ENCODE peak calls at places on chromosomes 11 and 22, in five cellular contexts. E is GM12878, Q is K562, Z is HCT116, V is H1. G is an unnamed sample.

GRCh38 chr22:42803454-42803853 is 53.6 kb downstream of the ARFGAP3 start:
- DNase-seq in E (no peak), Q (no peak), Z (no peak), V (no peak), G (no peak)

GRCh38 chr11:9651899-9652748 is 11.8 kb upstream of the SWAP70 start:
- DNase-seq in E (no peak), Q (peak), Z (no peak), V (no peak), G (no peak)

GRCh38 chr11:33147559-33147958 is 13.7 kb downstream of the CSTF3 start:
- DNase-seq in E (no peak), Q (no peak), Z (no peak), V (no peak), G (no peak)

GRCh38 chr11:111633756-111634362 is 31.6 kb downstream of the SIK2 start:
- DNase-seq in E (peak), Q (no peak), Z (no peak), V (no peak), G (peak)

GRCh38 chr11:112212710-112213109 is 13.5 kb upstream of the PTS start:
- DNase-seq in E (no peak), Q (no peak), Z (no peak), V (no peak), G (no peak)

GRCh38 chr11:70811915-70812314 is 413.6 kb downstream of the CTTN start:
- DNase-seq in E (no peak), Q (no peak), Z (no peak), V (no peak), G (no peak)

GRCh38 chr11:67230886-67231285 is 35.4 kb upstream of the GRK2 start:
- DNase-seq in E (no peak), Q (no peak), Z (no peak), V (no peak), G (no peak)

GRCh38 chr11:8207080-8208000 is 38.5 kb upstream of the RIC3 start:
- DNase-seq in E (no peak), Q (no peak), Z (no peak), V (no peak), G (no peak)

GRCh38 chr11:103903621-103904323 is 132.7 kb upstream of the DDI1 start:
- DNase-seq in E (no peak), Q (no peak), Z (no peak), V (no peak), G (no peak)

GRCh38 chr22:43734370-43735005 is 77.6 kb downstream of the EFCAB6 start:
- DNase-seq in E (no peak), Q (no peak), Z (no peak), V (no peak), G (no peak)

GRCh38 chr11:97937501-97937900 is 1083.2 kb upstream of the CNTN5 start:
- DNase-seq in E (no peak), Q (no peak), Z (no peak), V (no peak), G (no peak)

GRCh38 chr11:35404397-35404775 is 15.0 kb downstream of the SLC1A2 start:
- DNase-seq in E (no peak), Q (peak), Z (no peak), V (peak), G (peak)

GRCh38 chr11:44315947-44316387 is 6.0 kb upstream of the ALX4 start:
- DNase-seq in E (no peak), Q (no peak), Z (no peak), V (no peak), G (no peak)

GRCh38 chr22:35306350-35306967 is 6.8 kb downstream of the TOM1 start:
- DNase-seq in E (no peak), Q (no peak), Z (no peak), V (no peak), G (no peak)

GRCh38 chr11:17508306-17508705 is 31.7 kb upstream of the ABCC8 start:
- DNase-seq in E (no peak), Q (no peak), Z (no peak), V (no peak), G (no peak)

GRCh38 chr22:28899199-28899853 is 16.0 kb downstream of the ZNRF3 start:
- DNase-seq in E (no peak), Q (no peak), Z (no peak), V (no peak), G (no peak)

GRCh38 chr11:61567286-61568061 is 13.4 kb downstream of the SYT7 start:
- DNase-seq in E (no peak), Q (peak), Z (peak), V (peak), G (peak)

GRCh38 chr11:73663604-73664495 is 17.5 kb downstream of the PLEKHB1 start:
- DNase-seq in E (no peak), Q (no peak), Z (no peak), V (no peak), G (no peak)

GRCh38 chr11:73664894-73665293 is 18.5 kb downstream of the PLEKHB1 start:
- DNase-seq in E (no peak), Q (no peak), Z (no peak), V (no peak), G (no peak)

GRCh38 chr11:73661035-73661628 is 14.8 kb downstream of the PLEKHB1 start:
- DNase-seq in E (peak), Q (peak), Z (peak), V (peak), G (no peak)

GRCh38 chr11:73660497-73661034 is 14.2 kb downstream of the PLEKHB1 start:
- DNase-seq in E (no peak), Q (no peak), Z (no peak), V (no peak), G (no peak)

GRCh38 chr11:73662445-73663157 is 16.2 kb downstream of the PLEKHB1 start:
- DNase-seq in E (no peak), Q (no peak), Z (no peak), V (no peak), G (no peak)
- TF ChIP-seq RAD21 in E (no peak), Q (no peak), Z (no peak), V (no peak), G (no peak)

DNA sequence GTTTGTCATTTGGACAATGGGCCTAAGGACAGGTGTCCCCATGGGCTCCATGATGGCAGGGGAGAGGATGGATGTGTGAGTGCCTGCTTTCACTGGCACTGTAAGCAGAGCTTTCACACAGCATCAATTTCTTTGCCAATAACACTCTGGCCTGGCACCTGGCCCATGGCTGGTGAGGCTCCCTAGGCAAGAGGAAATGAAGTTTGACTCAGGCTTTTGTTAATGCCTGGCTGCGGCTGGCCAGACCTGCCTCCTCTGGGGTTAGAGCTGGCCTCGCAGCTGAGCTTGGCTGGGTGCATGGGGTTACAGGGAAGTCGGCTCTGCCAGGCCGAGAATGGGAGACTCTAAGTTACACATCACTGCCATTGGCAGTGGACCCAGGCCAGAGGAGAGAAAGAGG is 29.9 kb upstream of the SEZ6L start:
- DNase-seq in E (no peak), Q (no peak), Z (no peak), V (no peak), G (no peak)
- TF ChIP-seq SRF in E (no peak), Q (no peak), Z (no peak), V (no peak), G (no peak)

GRCh38 chr11:128860571-128861361 is 6.3 kb downstream of the KCNJ1 start:
- DNase-seq in E (no peak), Q (no peak), Z (no peak), V (no peak), G (no peak)

GRCh38 chr11:128862913-128863660 is 4.0 kb downstream of the KCNJ1 start:
- DNase-seq in E (no peak), Q (no peak), Z (no peak), V (no peak), G (no peak)

GRCh38 chr11:128862421-128862820 is 4.7 kb downstream of the KCNJ1 start:
- DNase-seq in E (no peak), Q (no peak), Z (no peak), V (no peak), G (no peak)

GRCh38 chr11:128857341-128857740 is 9.8 kb downstream of the KCNJ1 start:
- DNase-seq in E (no peak), Q (no peak), Z (no peak), V (no peak), G (no peak)

GRCh38 chr11:128859563-128860441 is 7.3 kb downstream of the KCNJ1 start:
- DNase-seq in E (no peak), Q (peak), Z (peak), V (peak), G (peak)
- TF ChIP-seq RAD21 in E (peak), Q (peak), Z (peak), V (peak), G (peak)

GRCh38 chr22:25417792-25418191 is 146.7 kb upstream of the GRK3 start:
- DNase-seq in E (no peak), Q (no peak), Z (no peak), V (no peak), G (no peak)
- TF ChIP-seq SRF in E (no peak), Q (no peak), Z (no peak), V (no peak), G (no peak)

GRCh38 chr11:128662960-128663359 is 30.9 kb upstream of the FLI1 start:
- DNase-seq in E (no peak), Q (no peak), Z (no peak), V (no peak), G (no peak)
- TF ChIP-seq RAD21 in E (no peak), Q (no peak), Z (no peak), V (no peak), G (no peak)

GRCh38 chr11:120471131-120471530 is 40.4 kb upstream of the GRIK4 start:
- DNase-seq in E (no peak), Q (no peak), Z (no peak), V (no peak), G (no peak)
- TF ChIP-seq SRF in E (no peak), Q (no peak), Z (no peak), V (no peak), G (no peak)

GRCh38 chr11:118051611-118052461 is 25.0 kb upstream of the TMPRSS4 start:
- DNase-seq in E (peak), Q (no peak), Z (no peak), V (no peak), G (no peak)
- TF ChIP-seq RAD21 in E (no peak), Q (no peak), Z (no peak), V (no peak), G (no peak)

GRCh38 chr11:95680169-95680929 is 109.2 kb downstream of the FAM76B start:
- DNase-seq in E (no peak), Q (no peak), Z (no peak), V (no peak), G (no peak)

GRCh38 chr11:95678988-95679387 is 110.6 kb downstream of the FAM76B start:
- DNase-seq in E (no peak), Q (no peak), Z (no peak), V (no peak), G (no peak)

GRCh38 chr11:95684701-95685100 is 104.9 kb downstream of the FAM76B start:
- DNase-seq in E (no peak), Q (no peak), Z (no peak), V (no peak), G (no peak)

GRCh38 chr11:95684170-95684569 is 105.4 kb downstream of the FAM76B start:
- DNase-seq in E (no peak), Q (no peak), Z (no peak), V (no peak), G (no peak)

GRCh38 chr11:95682552-95682951 is 107.0 kb downstream of the FAM76B start:
- DNase-seq in E (no peak), Q (no peak), Z (no peak), V (no peak), G (no peak)
- TF ChIP-seq SRF in E (no peak), Q (no peak), Z (no peak), V (no peak), G (no peak)

G was measured in HepG2.